ENCODE peak calls at places on chromosomes 3 and 15, in five cellular contexts. O is ovary, R is tibial nerve, M is NB4, Z is body of pancreas. K is an unnamed sample.
A peak's percentile ranks its signal among the peaks of the same experiment; 100 is the strongest.

GRCh38 chr3:150169279-150169970 is 198.7 kb upstream of the PFN2 start:
- DNase-seq in M (no peak), Z (no peak), R (no peak), O (no peak), K (no peak)

GRCh38 chr15:45535486-45536042 is 13.0 kb upstream of the SLC30A4 start:
- DNase-seq in R (no peak), O (no peak), M (no peak), Z (peak; percentile 13), K (no peak)

GRCh38 chr15:74265046-74265639 is 29.0 kb downstream of the CCDC33 start:
- DNase-seq in M (peak; percentile 50), Z (no peak), O (no peak), R (no peak), K (peak; percentile 40)

GRCh38 chr3:61956236-61956635 is 394.9 kb downstream of the PTPRG start:
- DNase-seq in R (no peak), O (no peak), Z (no peak), M (no peak), K (no peak)

GRCh38 chr15:68470049-68470738 is 38.2 kb upstream of the ITGA11 start:
- DNase-seq in Z (no peak), O (no peak), M (no peak), R (no peak), K (no peak)

GRCh38 chr3:131053021-131053420 is 26.3 kb downstream of the NEK11 start:
- DNase-seq in M (peak; percentile 4), Z (no peak), O (no peak), R (no peak), K (no peak)

GRCh38 chr3:65398953-65399352 is 639.8 kb downstream of the MAGI1 start:
- DNase-seq in R (no peak), Z (no peak), O (no peak), M (no peak), K (no peak)

GRCh38 chr3:124886168-124887051 is 755 bp downstream of the ITGB5 start:
- DNase-seq in Z (peak; percentile 68), M (no peak), O (peak; percentile 20), R (no peak), K (peak; percentile 52)

GRCh38 chr15:19984101-19984500 is 557.5 kb downstream of the GOLGA6L6 start:
- DNase-seq in R (no peak), O (no peak), M (peak; percentile 4), Z (no peak), K (no peak)

GRCh38 chr15:75349851-75350588 is 3.2 kb downstream of the NEIL1 start:
- DNase-seq in Z (peak; percentile 45), M (peak; percentile 92), O (no peak), R (no peak), K (no peak)

GRCh38 chr3:135078283-135078682 is 283.2 kb downstream of the EPHB1 start:
- DNase-seq in O (no peak), Z (no peak), M (no peak), R (no peak), K (no peak)

GRCh38 chr3:95235916-95236315 is 1173.1 kb downstream of the NSUN3 start:
- DNase-seq in Z (no peak), R (no peak), M (no peak), O (no peak), K (no peak)

GRCh38 chr3:52873433-52874159 is 23.8 kb downstream of the STIMATE start:
- DNase-seq in R (no peak), O (no peak), Z (no peak), M (peak; percentile 35), K (no peak)

GRCh38 chr3:42526616-42527367 is 24.3 kb downstream of the VIPR1 start:
- DNase-seq in Z (no peak), M (peak; percentile 71), O (no peak), R (no peak), K (no peak)

GRCh38 chr3:106185949-106186348 is 317.1 kb upstream of the CBLB start:
- DNase-seq in M (no peak), O (no peak), R (no peak), Z (no peak), K (no peak)

GRCh38 chr3:154775821-154776548 is 304.1 kb upstream of the MME start:
- DNase-seq in R (no peak), O (no peak), M (no peak), Z (no peak), K (no peak)

GRCh38 chr3:186534113-186534669 is 10.0 kb downstream of the CRYGS start:
- DNase-seq in Z (peak; percentile 10), M (peak; percentile 84), R (no peak), O (no peak), K (no peak)

GRCh38 chr15:67880651-67881182 is 40.9 kb upstream of the RNU6-1 start:
- DNase-seq in O (no peak), R (no peak), Z (peak; percentile 65), M (peak; percentile 88), K (no peak)

GRCh38 chr3:146222204-146223046 is 28.5 kb downstream of the PLSCR4 start:
- DNase-seq in O (no peak), R (no peak), M (no peak), Z (peak; percentile 10), K (no peak)

GRCh38 chr3:169966086-169966950 is at the start of gene SEC62:
- DNase-seq in M (peak; percentile 94), Z (peak; percentile 94), O (peak; percentile 94), R (peak; percentile 90), K (peak; percentile 96)
- TF ChIP-seq POLR2A in M (peak; percentile 89), Z (peak; percentile 88), O (peak; percentile 82), R (peak; percentile 88), K (peak; percentile 65)

DNA sequence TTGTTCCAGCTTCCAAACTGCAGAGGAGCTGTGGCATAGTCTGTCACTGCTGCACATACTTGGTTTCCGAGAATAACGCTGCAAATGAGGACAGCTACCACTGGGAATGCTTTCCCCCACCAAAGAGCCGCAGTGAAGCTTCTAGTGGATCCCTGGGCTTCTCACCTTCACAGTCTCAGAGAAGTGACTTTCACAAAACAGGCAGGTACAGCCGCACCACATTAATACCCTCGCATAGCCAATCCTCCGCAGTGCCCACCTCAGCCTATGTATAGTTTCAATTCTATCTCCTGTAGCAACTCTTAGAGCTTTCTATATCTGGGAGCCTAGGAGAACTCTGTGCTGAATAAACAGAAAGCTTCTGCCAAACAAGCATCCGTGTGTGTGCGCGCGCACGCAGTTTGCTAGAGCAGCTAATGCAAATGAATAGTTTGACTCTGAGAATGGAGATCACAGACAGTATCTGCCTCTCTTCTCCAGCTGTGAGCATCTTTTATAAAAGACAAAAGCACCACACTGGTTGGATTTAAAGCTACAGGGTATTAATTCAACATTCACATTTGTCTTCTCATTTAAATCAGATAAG is 81.9 kb upstream of the PLXND1 start:
- DNase-seq in R (peak; percentile 40), O (peak; percentile 75), M (no peak), Z (peak; percentile 67), K (peak; percentile 91)
- H3K4me3 ChIP-seq in R (peak overlapping the region; percentile 35), O (no peak overlapping the region), M (no peak overlapping the region), Z (no peak overlapping the region), K (peak overlapping the region; percentile 25)

DNA sequence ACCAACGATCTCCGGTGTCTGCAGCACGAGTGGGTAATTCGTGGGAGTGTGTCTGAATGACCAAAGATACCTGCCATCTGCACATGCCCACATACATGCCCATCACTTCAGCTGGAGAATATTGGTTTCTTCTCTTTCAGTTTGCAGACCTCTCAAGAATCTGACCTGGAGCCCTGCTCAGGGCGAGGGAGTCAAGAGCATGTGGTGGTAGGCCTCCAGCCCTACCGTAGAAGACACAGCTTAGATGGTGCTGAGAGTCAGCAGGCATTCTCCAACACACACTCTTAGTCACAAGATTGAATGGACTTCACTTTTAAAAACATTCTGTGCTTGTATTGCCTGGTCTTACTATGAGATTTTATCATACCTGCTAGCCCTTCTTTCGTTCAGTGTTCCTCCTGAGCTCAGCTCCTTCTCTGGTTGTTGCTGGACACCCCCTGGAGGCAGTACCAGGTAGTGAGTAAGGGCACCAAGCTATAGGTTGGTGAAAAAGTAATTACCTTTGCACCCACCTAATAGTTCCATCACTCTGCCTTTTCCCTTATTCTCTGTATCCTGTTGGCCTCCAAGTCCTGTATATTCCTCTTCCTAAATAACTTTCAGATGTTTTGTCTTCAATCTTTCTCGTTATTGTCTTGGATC is 252.0 kb downstream of the CACNA2D3 start:
- DNase-seq in M (peak; percentile 24), O (no peak), R (no peak), Z (peak; percentile 51), K (peak; percentile 32)
- TF ChIP-seq CTCF in M (peak; percentile 36), O (no peak), R (no peak), Z (peak; percentile 74), K (no peak)

GRCh38 chr15:95302809-95303208 is 1027.7 kb upstream of the NR2F2 start:
- DNase-seq in R (no peak), O (no peak), M (no peak), Z (no peak), K (no peak)
- TF ChIP-seq POLR2A in R (no peak), O (no peak), M (no peak), Z (no peak), K (no peak)

DNA sequence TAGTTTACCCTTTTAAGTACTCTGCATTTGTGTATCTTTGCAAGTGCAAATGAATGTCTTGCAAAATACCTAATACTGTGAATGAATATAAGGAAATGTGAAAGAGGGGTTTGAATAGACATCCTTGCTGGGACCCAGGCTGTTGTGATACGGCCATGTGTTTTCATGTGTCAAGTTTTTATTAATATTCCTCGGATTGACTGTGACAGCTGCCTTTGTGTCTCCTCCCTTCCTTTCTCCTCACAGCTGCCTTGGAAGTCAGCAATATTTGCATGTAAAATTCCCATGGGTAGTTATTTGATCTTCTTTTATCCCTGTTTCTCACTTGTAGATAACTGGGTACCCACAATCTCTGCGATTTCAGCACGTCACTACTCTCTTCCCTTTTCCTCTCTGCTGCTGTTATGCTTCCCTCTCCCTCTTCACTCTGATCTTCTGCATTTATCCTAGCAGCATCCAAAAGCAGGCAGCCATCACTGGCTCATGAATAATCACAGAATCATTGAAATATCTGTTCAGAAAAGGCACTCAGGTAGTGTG is 9.4 kb downstream of the GPR156 start:
- DNase-seq in Z (no peak), M (no peak), O (no peak), R (no peak), K (no peak)
- H3K4me3 ChIP-seq in Z (no peak overlapping the region), M (no peak overlapping the region), O (no peak overlapping the region), R (no peak overlapping the region), K (no peak overlapping the region)

DNA sequence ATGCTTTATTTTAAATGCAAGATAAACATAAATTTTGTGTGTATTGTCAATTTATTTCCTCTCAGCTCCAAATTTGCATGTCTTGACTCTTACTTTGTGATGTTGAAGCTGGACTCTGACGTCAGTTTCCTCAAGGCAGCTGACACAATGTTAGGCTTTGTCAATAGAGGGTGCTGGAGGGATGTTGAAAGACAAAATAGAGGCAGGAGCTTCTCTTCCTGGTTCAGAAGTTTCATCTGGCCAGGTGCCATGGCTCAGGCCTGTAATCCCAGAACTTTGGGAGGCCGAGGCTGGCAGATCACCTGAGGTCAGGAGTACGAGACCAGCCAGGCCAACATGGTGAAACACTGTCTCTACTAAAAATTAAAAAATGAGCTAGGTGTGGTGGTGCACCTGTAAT is 408.6 kb downstream of the GBE1 start:
- DNase-seq in M (peak; percentile 26), Z (no peak), R (no peak), O (no peak), K (no peak)
- TF ChIP-seq CTCF in M (no peak), Z (no peak), R (no peak), O (no peak), K (no peak)